ENCODE peak calls at places on chromosomes 11 and 22, in five cellular contexts. F, Q, O, I and W are unnamed samples.

GRCh38 chr11:17135934-17136683 is 58.6 kb upstream of the RPS13 start:
- DNase-seq in O (no peak), Q (no peak), F (no peak), I (no peak), W (no peak)

GRCh38 chr11:44030276-44030932 is 17.4 kb upstream of the ACCSL start:
- DNase-seq in O (no peak), Q (peak; percentile 86), F (no peak), I (peak; percentile 8), W (peak; percentile 74)

GRCh38 chr22:45319319-45319675 is 9.6 kb downstream of the FAM118A start:
- DNase-seq in I (no peak), F (no peak), Q (peak; percentile 59), O (no peak), W (peak; percentile 42)

GRCh38 chr11:133064152-133064877 is 468.0 kb downstream of the OPCML start:
- DNase-seq in F (peak; percentile 27), Q (peak; percentile 24), I (no peak), O (no peak), W (peak; percentile 78)

GRCh38 chr22:46090631-46091201 is 59.6 kb upstream of the PPARA start:
- DNase-seq in I (peak; percentile 55), O (no peak), F (no peak), Q (no peak), W (peak; percentile 77)

GRCh38 chr22:44545773-44546172 is 47.7 kb upstream of the RTL6 start:
- DNase-seq in I (no peak), O (no peak), F (no peak), Q (no peak), W (no peak)

GRCh38 chr11:57135020-57135751 is 46.6 kb upstream of the LRRC55 start:
- DNase-seq in F (no peak), Q (no peak), O (no peak), I (no peak), W (no peak)

GRCh38 chr11:128036556-128037093 is 550.7 kb downstream of the ETS1 start:
- DNase-seq in Q (no peak), F (no peak), I (no peak), O (no peak), W (peak; percentile 16)

GRCh38 chr22:28855355-28856094 is 27.8 kb upstream of the ZNRF3 start:
- DNase-seq in F (peak; percentile 73), I (peak; percentile 64), O (peak; percentile 84), Q (peak; percentile 63), W (peak; percentile 69)

GRCh38 chr11:57461841-57462489 is 1.6 kb downstream of the RTN4RL2 start:
- DNase-seq in I (no peak), O (no peak), Q (no peak), F (no peak), W (no peak)

GRCh38 chr11:14644396-14645246 is 1.0 kb downstream of the PDE3B start:
- DNase-seq in I (peak; percentile 7), O (no peak), Q (no peak), F (peak; percentile 55), W (no peak)

GRCh38 chr22:30521368-30522156 is 16.1 kb upstream of the SEC14L4 start:
- DNase-seq in Q (no peak), F (no peak), I (no peak), O (no peak), W (no peak)

GRCh38 chr22:49575703-49576081 is 252.0 kb downstream of the BRD1 start:
- DNase-seq in I (no peak), O (no peak), Q (no peak), F (no peak), W (no peak)

GRCh38 chr11:67270256-67271211 is 4.3 kb downstream of the GRK2 start:
- DNase-seq in O (peak; percentile 88), Q (peak; percentile 23), F (peak; percentile 96), I (no peak), W (no peak)

GRCh38 chr11:26088391-26088790 is 243.5 kb upstream of the ANO3 start:
- DNase-seq in O (no peak), I (no peak), Q (no peak), F (no peak), W (peak; percentile 68)

GRCh38 chr11:35725880-35726279 is 63.3 kb downstream of the TRIM44 start:
- DNase-seq in F (no peak), O (no peak), Q (no peak), I (peak; percentile 81), W (peak; percentile 46)

GRCh38 chr11:130418756-130419155 is 9.7 kb downstream of the ADAMTS8 start:
- DNase-seq in I (no peak), Q (no peak), F (no peak), O (no peak), W (peak; percentile 80)

GRCh38 chr11:45166604-45166897 is 20.1 kb downstream of the PRDM11 start:
- DNase-seq in I (no peak), Q (no peak), F (no peak), O (no peak), W (no peak)

GRCh38 chr11:63670738-63671321 is 346 bp downstream of the ATL3 start:
- DNase-seq in Q (peak; percentile 61), F (peak; percentile 78), I (no peak), O (peak; percentile 73), W (no peak)

DNA sequence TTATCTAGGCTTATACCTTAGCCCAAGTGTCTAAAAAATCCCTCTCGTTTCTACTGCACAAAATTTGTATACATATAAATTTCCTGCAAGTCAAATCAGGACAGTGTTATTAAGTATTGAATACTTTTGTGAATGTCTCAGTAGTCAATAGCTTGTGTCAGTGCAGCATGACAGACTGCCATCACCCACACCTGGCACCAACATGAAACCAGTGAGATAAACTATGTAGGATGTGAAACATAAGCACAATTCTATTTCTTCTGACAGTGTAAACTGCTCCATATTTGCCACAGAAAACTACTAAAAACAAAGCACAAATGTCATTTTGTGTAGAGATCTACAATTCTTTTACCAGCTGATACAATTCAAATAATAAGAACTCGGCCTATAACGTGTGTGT is 542.1 kb upstream of the LUZP2 start:
- DNase-seq in F (no peak), O (no peak), Q (no peak), I (no peak), W (no peak)
- H3K4me3 ChIP-seq in F (no peak overlapping the region), O (no peak overlapping the region), Q (no peak overlapping the region), I (no peak overlapping the region), W (no peak overlapping the region)

DNA sequence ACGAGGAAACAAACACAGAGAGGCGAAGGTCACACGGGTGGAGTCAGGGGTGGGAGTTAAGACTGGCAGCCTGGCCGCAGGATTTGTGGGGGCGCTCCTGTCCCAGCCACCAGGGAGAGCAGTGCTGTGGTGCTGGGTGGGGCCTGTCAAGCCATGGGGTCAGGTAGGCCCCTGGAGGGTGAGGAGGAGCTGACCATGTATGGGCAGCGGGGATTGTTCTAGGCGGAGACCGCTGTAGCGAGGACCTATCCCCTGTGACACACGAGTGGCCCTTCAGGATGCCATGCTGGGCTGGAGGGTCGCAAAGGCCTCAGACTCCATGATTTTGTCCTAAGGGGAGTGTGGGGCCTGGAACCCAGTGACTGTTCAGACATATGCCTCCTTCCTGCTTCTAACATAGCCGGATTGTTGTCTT is 1.6 kb upstream of the RPS19BP1 start:
- DNase-seq in I (no peak), O (no peak), Q (peak; percentile 31), F (no peak), W (no peak)
- H3K4me3 ChIP-seq in I (no peak overlapping the region), O (no peak overlapping the region), Q (no peak overlapping the region), F (no peak overlapping the region), W (no peak overlapping the region)

GRCh38 chr11:124760205-124760652 is 1.9 kb downstream of the ESAM start:
- DNase-seq in O (no peak), Q (no peak), I (no peak), F (no peak), W (no peak)
- H3K4me3 ChIP-seq in O (no peak overlapping the region), Q (peak overlapping the region; percentile 15), I (no peak overlapping the region), F (no peak overlapping the region), W (no peak overlapping the region)

GRCh38 chr11:1126491-1126926 is 31.2 kb upstream of the MUC5AC start:
- DNase-seq in I (no peak), F (no peak), Q (no peak), O (no peak), W (no peak)
- H3K4me3 ChIP-seq in I (no peak overlapping the region), F (no peak overlapping the region), Q (no peak overlapping the region), O (no peak overlapping the region), W (no peak overlapping the region)